ENCODE peak calls at places on chromosome 21, in six cellular contexts. One of them, this sample, is unnamed.

GRCh38 chr21:37748351-37748750 is 167.9 kb downstream of the KCNJ6 start:
- DNase-seq in dorsolateral prefrontal cortex: no peak
- DNase-seq in T-helper 9 cell: no peak
- DNase-seq in pancreas: no peak
- DNase-seq in Calu3: no peak
- DNase-seq in activated CD8-positive, alpha-beta memory T cell treated with anti-CD3 and anti-CD28 coated beads, Interleukin-2, amount 10 ng/mL, durations not matched to agents 7 days and 5 days: no peak
- DNase-seq in this sample: no peak

GRCh38 chr21:15826147-15826780 is 96.5 kb downstream of the USP25 start:
- DNase-seq in dorsolateral prefrontal cortex: no peak
- DNase-seq in T-helper 9 cell: no peak
- DNase-seq in pancreas: no peak
- DNase-seq in Calu3: peak
- DNase-seq in activated CD8-positive, alpha-beta memory T cell treated with anti-CD3 and anti-CD28 coated beads, Interleukin-2, amount 10 ng/mL, durations not matched to agents 7 days and 5 days: peak
- DNase-seq in this sample: no peak

GRCh38 chr21:39385299-39386145 is 36.6 kb upstream of the HMGN1 start:
- DNase-seq in dorsolateral prefrontal cortex: peak
- DNase-seq in T-helper 9 cell: no peak
- DNase-seq in pancreas: peak
- DNase-seq in Calu3: peak
- DNase-seq in activated CD8-positive, alpha-beta memory T cell treated with anti-CD3 and anti-CD28 coated beads, Interleukin-2, amount 10 ng/mL, durations not matched to agents 7 days and 5 days: peak
- DNase-seq in this sample: peak

GRCh38 chr21:27425574-27425973 is 458.7 kb upstream of the ADAMTS5 start:
- DNase-seq in dorsolateral prefrontal cortex: no peak
- DNase-seq in T-helper 9 cell: no peak
- DNase-seq in pancreas: no peak
- DNase-seq in Calu3: no peak
- DNase-seq in activated CD8-positive, alpha-beta memory T cell treated with anti-CD3 and anti-CD28 coated beads, Interleukin-2, amount 10 ng/mL, durations not matched to agents 7 days and 5 days: no peak
- DNase-seq in this sample: no peak

GRCh38 chr21:31888936-31889371 is 16.1 kb downstream of the HUNK start:
- DNase-seq in dorsolateral prefrontal cortex: no peak
- DNase-seq in T-helper 9 cell: no peak
- DNase-seq in pancreas: no peak
- DNase-seq in Calu3: peak
- DNase-seq in activated CD8-positive, alpha-beta memory T cell treated with anti-CD3 and anti-CD28 coated beads, Interleukin-2, amount 10 ng/mL, durations not matched to agents 7 days and 5 days: no peak
- DNase-seq in this sample: no peak

GRCh38 chr21:34722684-34723300 is 54.0 kb downstream of the CLIC6 start:
- DNase-seq in dorsolateral prefrontal cortex: no peak
- DNase-seq in T-helper 9 cell: peak
- DNase-seq in pancreas: no peak
- DNase-seq in Calu3: peak
- DNase-seq in activated CD8-positive, alpha-beta memory T cell treated with anti-CD3 and anti-CD28 coated beads, Interleukin-2, amount 10 ng/mL, durations not matched to agents 7 days and 5 days: no peak
- DNase-seq in this sample: no peak

GRCh38 chr21:36709868-36710728 is 11.2 kb downstream of the SIM2 start:
- DNase-seq in dorsolateral prefrontal cortex: no peak
- DNase-seq in T-helper 9 cell: no peak
- DNase-seq in pancreas: no peak
- DNase-seq in Calu3: no peak
- DNase-seq in activated CD8-positive, alpha-beta memory T cell treated with anti-CD3 and anti-CD28 coated beads, Interleukin-2, amount 10 ng/mL, durations not matched to agents 7 days and 5 days: no peak
- DNase-seq in this sample: peak

GRCh38 chr21:38244885-38245869 is 11.6 kb upstream of the KCNJ15 start:
- DNase-seq in dorsolateral prefrontal cortex: no peak
- DNase-seq in T-helper 9 cell: peak
- DNase-seq in pancreas: no peak
- DNase-seq in Calu3: peak
- DNase-seq in activated CD8-positive, alpha-beta memory T cell treated with anti-CD3 and anti-CD28 coated beads, Interleukin-2, amount 10 ng/mL, durations not matched to agents 7 days and 5 days: peak
- DNase-seq in this sample: no peak

GRCh38 chr21:21200103-21200938 is 202.1 kb downstream of the NCAM2 start:
- DNase-seq in dorsolateral prefrontal cortex: no peak
- DNase-seq in T-helper 9 cell: no peak
- DNase-seq in pancreas: no peak
- DNase-seq in Calu3: no peak
- DNase-seq in activated CD8-positive, alpha-beta memory T cell treated with anti-CD3 and anti-CD28 coated beads, Interleukin-2, amount 10 ng/mL, durations not matched to agents 7 days and 5 days: peak
- DNase-seq in this sample: peak

GRCh38 chr21:35926003-35926541 is 134.3 kb downstream of the SETD4 start:
- DNase-seq in dorsolateral prefrontal cortex: no peak
- DNase-seq in T-helper 9 cell: no peak
- DNase-seq in pancreas: no peak
- DNase-seq in Calu3: no peak
- DNase-seq in activated CD8-positive, alpha-beta memory T cell treated with anti-CD3 and anti-CD28 coated beads, Interleukin-2, amount 10 ng/mL, durations not matched to agents 7 days and 5 days: no peak
- DNase-seq in this sample: no peak

GRCh38 chr21:21682172-21682571 is 684.0 kb downstream of the NCAM2 start:
- DNase-seq in dorsolateral prefrontal cortex: no peak
- DNase-seq in T-helper 9 cell: no peak
- DNase-seq in pancreas: no peak
- DNase-seq in Calu3: no peak
- DNase-seq in activated CD8-positive, alpha-beta memory T cell treated with anti-CD3 and anti-CD28 coated beads, Interleukin-2, amount 10 ng/mL, durations not matched to agents 7 days and 5 days: no peak
- DNase-seq in this sample: no peak

GRCh38 chr21:29466532-29466931 is 167.8 kb downstream of the BACH1 start:
- DNase-seq in dorsolateral prefrontal cortex: no peak
- DNase-seq in T-helper 9 cell: no peak
- DNase-seq in pancreas: no peak
- DNase-seq in Calu3: no peak
- DNase-seq in activated CD8-positive, alpha-beta memory T cell treated with anti-CD3 and anti-CD28 coated beads, Interleukin-2, amount 10 ng/mL, durations not matched to agents 7 days and 5 days: no peak
- DNase-seq in this sample: no peak

GRCh38 chr21:46394819-46395152 is 63.9 kb upstream of the DIP2A start:
- DNase-seq in dorsolateral prefrontal cortex: no peak
- DNase-seq in T-helper 9 cell: no peak
- DNase-seq in pancreas: no peak
- DNase-seq in Calu3: no peak
- DNase-seq in activated CD8-positive, alpha-beta memory T cell treated with anti-CD3 and anti-CD28 coated beads, Interleukin-2, amount 10 ng/mL, durations not matched to agents 7 days and 5 days: no peak
- DNase-seq in this sample: no peak

GRCh38 chr21:28554660-28555475 is 437.8 kb downstream of the LTN1 start:
- DNase-seq in dorsolateral prefrontal cortex: no peak
- DNase-seq in T-helper 9 cell: no peak
- DNase-seq in pancreas: no peak
- DNase-seq in Calu3: peak
- DNase-seq in activated CD8-positive, alpha-beta memory T cell treated with anti-CD3 and anti-CD28 coated beads, Interleukin-2, amount 10 ng/mL, durations not matched to agents 7 days and 5 days: no peak
- DNase-seq in this sample: no peak

GRCh38 chr21:45644041-45644906 is 749 bp downstream of the PCBP3 start:
- DNase-seq in dorsolateral prefrontal cortex: no peak
- DNase-seq in T-helper 9 cell: no peak
- DNase-seq in pancreas: peak
- DNase-seq in Calu3: no peak
- DNase-seq in activated CD8-positive, alpha-beta memory T cell treated with anti-CD3 and anti-CD28 coated beads, Interleukin-2, amount 10 ng/mL, durations not matched to agents 7 days and 5 days: no peak
- DNase-seq in this sample: no peak

GRCh38 chr21:16116067-16116466 is 386.3 kb downstream of the USP25 start:
- DNase-seq in dorsolateral prefrontal cortex: no peak
- DNase-seq in T-helper 9 cell: no peak
- DNase-seq in pancreas: no peak
- DNase-seq in Calu3: no peak
- DNase-seq in activated CD8-positive, alpha-beta memory T cell treated with anti-CD3 and anti-CD28 coated beads, Interleukin-2, amount 10 ng/mL, durations not matched to agents 7 days and 5 days: no peak
- DNase-seq in this sample: no peak

GRCh38 chr21:31873696-31874599 is 1.1 kb downstream of the HUNK start:
- DNase-seq in dorsolateral prefrontal cortex: no peak
- DNase-seq in T-helper 9 cell: peak
- DNase-seq in pancreas: peak
- DNase-seq in Calu3: peak
- DNase-seq in activated CD8-positive, alpha-beta memory T cell treated with anti-CD3 and anti-CD28 coated beads, Interleukin-2, amount 10 ng/mL, durations not matched to agents 7 days and 5 days: peak
- DNase-seq in this sample: peak

GRCh38 chr21:35335951-35336446 is 286.9 kb upstream of the RUNX1 start:
- DNase-seq in dorsolateral prefrontal cortex: no peak
- DNase-seq in T-helper 9 cell: no peak
- DNase-seq in pancreas: no peak
- DNase-seq in Calu3: no peak
- DNase-seq in activated CD8-positive, alpha-beta memory T cell treated with anti-CD3 and anti-CD28 coated beads, Interleukin-2, amount 10 ng/mL, durations not matched to agents 7 days and 5 days: no peak
- DNase-seq in this sample: no peak

GRCh38 chr21:42613756-42614155 is 39.7 kb upstream of the PDE9A start:
- DNase-seq in dorsolateral prefrontal cortex: no peak
- DNase-seq in T-helper 9 cell: no peak
- DNase-seq in pancreas: no peak
- DNase-seq in Calu3: no peak
- DNase-seq in activated CD8-positive, alpha-beta memory T cell treated with anti-CD3 and anti-CD28 coated beads, Interleukin-2, amount 10 ng/mL, durations not matched to agents 7 days and 5 days: no peak
- DNase-seq in this sample: no peak

GRCh38 chr21:45048026-45048698 is 26.2 kb upstream of the ADARB1 start:
- DNase-seq in dorsolateral prefrontal cortex: no peak
- DNase-seq in T-helper 9 cell: no peak
- DNase-seq in pancreas: no peak
- DNase-seq in Calu3: no peak
- DNase-seq in activated CD8-positive, alpha-beta memory T cell treated with anti-CD3 and anti-CD28 coated beads, Interleukin-2, amount 10 ng/mL, durations not matched to agents 7 days and 5 days: no peak
- DNase-seq in this sample: no peak

GRCh38 chr21:35096959-35097358 is 47.9 kb upstream of the RUNX1 start:
- DNase-seq in dorsolateral prefrontal cortex: no peak
- DNase-seq in T-helper 9 cell: no peak
- DNase-seq in pancreas: no peak
- DNase-seq in Calu3: no peak
- DNase-seq in activated CD8-positive, alpha-beta memory T cell treated with anti-CD3 and anti-CD28 coated beads, Interleukin-2, amount 10 ng/mL, durations not matched to agents 7 days and 5 days: no peak
- DNase-seq in this sample: no peak